ENCODE peak calls at places on chromosomes 3 and 15, in four cellular contexts. O is pons, S is right lobe of liver, C is natural killer cell. P is an unnamed sample.

GRCh38 chr3:132549890-132550578 is 47.0 kb upstream of the ACKR4 start:
- DNase-seq in O (no peak), S (no peak), C (no peak), P (no peak)

GRCh38 chr3:123353852-123354238 is 95.0 kb downstream of the ADCY5 start:
- DNase-seq in O (no peak), S (no peak), C (no peak), P (no peak)

GRCh38 chr3:169634618-169635236 is 28.8 kb downstream of the MECOM start:
- DNase-seq in O (no peak), S (no peak), C (no peak), P (peak)

GRCh38 chr15:70152070-70152480 is 54.4 kb upstream of the TLE3 start:
- DNase-seq in O (no peak), S (peak), C (peak), P (no peak)

GRCh38 chr15:85312925-85313324 is 67.5 kb upstream of the AKAP13 start:
- DNase-seq in O (no peak), S (no peak), C (no peak), P (no peak)

GRCh38 chr3:62876064-62876463 is 848 bp upstream of the CADPS start:
- DNase-seq in O (no peak), S (peak), C (no peak), P (no peak)

GRCh38 chr3:9067352-9067975 is 104.2 kb upstream of the RAD18 start:
- DNase-seq in O (peak), S (peak), C (no peak), P (peak)

GRCh38 chr3:186534113-186534669 is 10.0 kb downstream of the CRYGS start:
- DNase-seq in O (peak), S (no peak), C (no peak), P (no peak)

GRCh38 chr3:101689291-101689690 is 2.8 kb upstream of the RPL24 start:
- DNase-seq in O (no peak), S (no peak), C (no peak), P (no peak)

GRCh38 chr3:179297971-179298725 is 24.7 kb upstream of the ZNF639 start:
- DNase-seq in O (no peak), S (no peak), C (no peak), P (no peak)

P was measured in putamen.